ENCODE peak calls at places on chromosomes 11 and 22, in five cellular contexts. C is endothelial cell of umbilical vein, L is A549, I is K562, E is HepG2. V is an unnamed sample.

GRCh38 chr11:848380-848931 is 5.8 kb downstream of the TSPAN4 start:
- DNase-seq in L (no peak), E (no peak), I (peak; percentile 67), C (peak; percentile 32), V (peak; percentile 53)

GRCh38 chr11:57932105-57932504 is 91.6 kb upstream of the OR9Q1 start:
- DNase-seq in I (no peak), E (no peak), C (no peak), L (no peak), V (no peak)

GRCh38 chr11:2741006-2741376 is 41.2 kb upstream of the KCNQ1OT1 start:
- DNase-seq in L (no peak), C (no peak), I (no peak), E (no peak), V (peak; percentile 59)

GRCh38 chr22:47039356-47039755 is 276.9 kb downstream of the TBC1D22A start:
- DNase-seq in E (peak; percentile 59), C (no peak), I (no peak), L (no peak), V (no peak)

GRCh38 chr11:32888805-32889204 is 3.8 kb upstream of the QSER1 start:
- DNase-seq in C (no peak), L (no peak), E (no peak), I (no peak), V (no peak)

GRCh38 chr11:26607725-26608506 is 35.9 kb upstream of the MUC15 start:
- DNase-seq in L (no peak), C (no peak), E (no peak), I (no peak), V (no peak)

GRCh38 chr22:41411021-41411851 is 29.5 kb downstream of the TEF start:
- DNase-seq in E (no peak), C (no peak), I (no peak), L (no peak), V (no peak)

GRCh38 chr22:19357270-19358105 is 66.0 kb upstream of the CLTCL1 start:
- DNase-seq in I (no peak), L (no peak), E (no peak), C (no peak), V (no peak)

GRCh38 chr22:21938906-21939305 is 13.7 kb downstream of the PPM1F start:
- DNase-seq in L (no peak), E (no peak), I (no peak), C (no peak), V (no peak)

GRCh38 chr11:59551651-59552521 is 40.5 kb downstream of the OR4D9 start:
- DNase-seq in E (peak; percentile 42), I (no peak), L (peak; percentile 93), C (peak; percentile 78), V (peak; percentile 85)

GRCh38 chr22:32531955-32532818 is 57.6 kb downstream of the FBXO7 start:
- DNase-seq in L (no peak), I (peak; percentile 77), E (peak; percentile 87), C (peak; percentile 8), V (peak; percentile 52)

GRCh38 chr22:32528984-32529982 is 54.7 kb downstream of the FBXO7 start:
- DNase-seq in C (peak; percentile 49), I (peak; percentile 74), E (peak; percentile 91), L (peak; percentile 79), V (peak; percentile 82)

GRCh38 chr22:32531228-32531627 is 56.6 kb downstream of the FBXO7 start:
- DNase-seq in L (no peak), I (no peak), E (no peak), C (no peak), V (no peak)

GRCh38 chr22:32527756-32528155 is 53.1 kb downstream of the FBXO7 start:
- DNase-seq in I (peak; percentile 21), L (no peak), C (no peak), E (no peak), V (no peak)

DNA sequence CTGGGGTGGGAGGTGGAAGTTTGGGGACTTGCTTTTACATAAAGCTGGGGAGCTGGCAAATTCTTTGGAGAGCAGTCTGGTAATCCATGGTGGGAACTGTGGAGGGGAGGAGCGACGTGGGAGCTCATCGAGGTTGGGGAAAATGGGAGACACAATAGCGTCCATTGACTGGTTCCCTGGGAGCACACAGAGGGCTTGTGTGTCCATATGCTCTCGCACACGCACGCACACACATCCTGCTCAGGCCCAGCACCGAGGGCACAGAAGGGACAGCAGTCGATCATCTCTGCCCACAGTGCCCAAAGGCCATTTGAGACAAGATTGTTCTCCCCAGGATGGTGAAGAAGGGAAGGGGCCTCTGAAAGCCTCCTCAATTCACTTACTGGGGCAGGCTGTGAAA is 53.7 kb downstream of the FBXO7 start:
- DNase-seq in L (no peak), I (no peak), C (no peak), E (no peak), V (no peak)
- TF ChIP-seq MYC in L (no peak), I (no peak), C (no peak), E (no peak), V (no peak)

DNA sequence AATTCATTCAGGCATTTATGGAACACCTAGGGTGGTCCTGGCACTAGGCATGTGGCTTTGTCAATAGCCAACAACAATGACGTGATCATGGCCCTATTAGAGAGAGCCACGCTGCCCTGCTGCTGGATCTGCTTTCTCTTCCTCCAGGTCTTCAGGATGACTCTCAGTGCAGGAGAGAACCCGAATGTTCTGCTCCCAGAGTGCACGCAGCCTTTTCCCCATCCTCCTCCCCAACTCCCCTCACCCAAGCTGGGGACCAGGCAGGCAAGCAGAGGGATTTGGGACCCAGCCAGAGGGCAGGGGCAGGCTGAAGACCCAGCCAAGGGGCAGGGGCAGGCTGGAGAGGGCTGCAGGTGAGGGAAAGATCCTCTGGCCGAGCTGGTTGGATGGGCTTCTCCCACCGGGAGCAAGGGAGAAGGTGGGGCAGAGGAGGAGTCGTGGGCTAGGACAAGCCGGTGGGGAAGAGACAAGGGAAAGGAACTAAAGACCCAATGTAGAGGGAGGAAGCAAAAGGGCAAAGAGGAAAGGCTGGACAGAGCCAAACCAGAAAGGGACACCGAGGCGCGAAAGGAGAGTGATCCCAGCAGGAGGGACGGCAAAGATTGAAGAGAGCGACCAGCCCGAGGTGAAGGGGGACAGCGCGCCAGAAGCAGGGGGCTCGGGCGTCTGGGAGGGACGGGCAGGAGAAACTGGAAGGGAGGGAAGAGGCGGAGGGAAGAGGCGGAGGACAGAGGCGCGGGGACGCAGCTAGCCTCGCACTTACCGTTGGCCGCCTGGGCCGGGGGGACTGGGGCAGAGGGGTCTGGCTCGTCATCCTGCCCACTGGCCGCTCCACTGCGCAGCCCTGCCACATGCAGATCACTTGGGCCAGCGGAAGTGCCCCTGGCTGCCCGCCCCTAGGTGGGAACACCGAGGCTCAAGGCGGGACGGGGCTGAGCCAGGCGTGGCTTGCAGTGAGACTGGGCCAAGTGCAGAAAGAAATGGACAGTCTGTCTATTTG is at the start of gene KCTD14:
- DNase-seq in I (no peak), E (peak; percentile 53), C (no peak), L (no peak), V (no peak)
- TF ChIP-seq MAX in I (no peak), E (peak; percentile 91), C (no peak), L (peak; percentile 28), V (no peak)

DNA sequence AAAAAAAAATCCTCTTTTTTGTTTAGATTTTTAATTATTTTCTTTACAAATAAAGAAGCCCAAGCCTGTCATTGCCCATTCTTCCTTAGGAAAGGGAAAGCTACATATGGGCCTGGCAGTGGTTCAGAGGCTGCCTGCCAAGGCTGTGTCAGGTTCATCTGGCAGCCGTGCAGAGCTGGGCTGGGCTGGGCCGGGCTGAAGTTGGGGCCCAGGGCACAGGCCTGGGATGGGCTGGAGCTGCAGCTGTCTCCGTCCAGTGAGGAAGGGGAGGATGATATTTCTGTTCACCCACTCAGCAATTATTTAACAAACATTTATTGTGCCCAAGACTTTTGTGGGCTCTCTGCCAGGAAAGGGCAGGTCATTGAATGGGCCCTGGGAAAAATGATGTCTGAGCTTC is 4.6 kb downstream of the PRR5L start:
- DNase-seq in L (no peak), E (no peak), C (peak; percentile 25), I (no peak), V (no peak)
- TF ChIP-seq MYC in L (no peak), E (no peak), C (no peak), I (no peak), V (no peak)

DNA sequence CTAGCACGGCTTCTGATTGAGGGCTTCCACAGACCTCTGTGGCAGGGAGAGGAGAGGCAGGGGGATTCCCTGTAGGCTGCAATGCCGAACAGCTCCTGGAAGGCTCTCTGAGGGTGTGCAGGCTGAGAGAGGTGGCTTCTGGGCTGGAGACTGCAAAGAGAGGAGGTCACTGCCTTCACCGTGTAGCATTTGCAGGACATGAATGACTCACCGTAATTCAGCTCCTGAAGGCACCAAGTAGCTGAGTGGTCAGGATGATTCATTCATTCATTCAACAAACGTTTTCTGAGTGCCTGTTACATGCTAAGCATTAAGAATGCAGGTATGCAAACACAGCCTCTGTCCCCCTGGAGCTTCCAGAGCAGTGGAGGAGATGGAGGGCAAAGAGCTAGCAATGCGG is 18.0 kb upstream of the EIF3D start:
- DNase-seq in L (peak; percentile 76), I (no peak), C (peak; percentile 15), E (peak; percentile 9), V (peak; percentile 22)
- TF ChIP-seq MAX in L (peak; percentile 32), I (no peak), C (no peak), E (no peak), V (no peak)

V was measured in NB4.